ENCODE peak calls at places on chromosomes 7 and 10, in nine cellular contexts. One of them, this sample, is unnamed.

GRCh38 chr10:89669985-89670384 is 24.9 kb upstream of the PANK1 start:
- DNase-seq in stomach: no peak
- DNase-seq in neural progenitor cell: no peak
- DNase-seq in AG10803: no peak
- DNase-seq in fibroblast of mammary gland: no peak
- DNase-seq in BJ: no peak
- DNase-seq in PC-3: no peak
- DNase-seq in epithelial cell of esophagus: no peak
- DNase-seq in astrocyte: no peak
- DNase-seq in this sample: no peak

GRCh38 chr10:89233033-89233432 is 18.5 kb downstream of the LIPA start:
- DNase-seq in PC-3: no peak
- DNase-seq in epithelial cell of esophagus: no peak
- DNase-seq in astrocyte: no peak
- DNase-seq in neural progenitor cell: no peak
- DNase-seq in AG10803: no peak
- DNase-seq in fibroblast of mammary gland: no peak
- DNase-seq in BJ: no peak
- DNase-seq in stomach: no peak
- DNase-seq in this sample: no peak

GRCh38 chr7:73986158-73986631 is 41.8 kb upstream of the ELN start:
- DNase-seq in fibroblast of mammary gland: no peak
- DNase-seq in AG10803: no peak
- DNase-seq in astrocyte: no peak
- DNase-seq in epithelial cell of esophagus: no peak
- DNase-seq in stomach: peak
- DNase-seq in BJ: no peak
- DNase-seq in neural progenitor cell: peak
- DNase-seq in PC-3: no peak
- DNase-seq in this sample: no peak

GRCh38 chr7:42618649-42619315 is 293.1 kb downstream of the C7orf25 start:
- DNase-seq in AG10803: no peak
- DNase-seq in fibroblast of mammary gland: no peak
- DNase-seq in stomach: no peak
- DNase-seq in PC-3: no peak
- DNase-seq in neural progenitor cell: no peak
- DNase-seq in epithelial cell of esophagus: peak
- DNase-seq in BJ: no peak
- DNase-seq in astrocyte: no peak
- DNase-seq in this sample: no peak

GRCh38 chr7:131629203-131629871 is 72.9 kb upstream of the PODXL start:
- DNase-seq in epithelial cell of esophagus: peak
- DNase-seq in AG10803: peak
- DNase-seq in stomach: no peak
- DNase-seq in PC-3: peak
- DNase-seq in BJ: no peak
- DNase-seq in neural progenitor cell: no peak
- DNase-seq in fibroblast of mammary gland: peak
- DNase-seq in astrocyte: peak
- DNase-seq in this sample: peak

GRCh38 chr7:46745700-46746090 is 824.6 kb upstream of the IGFBP3 start:
- DNase-seq in AG10803: peak
- DNase-seq in astrocyte: no peak
- DNase-seq in PC-3: peak
- DNase-seq in fibroblast of mammary gland: peak
- DNase-seq in BJ: no peak
- DNase-seq in stomach: no peak
- DNase-seq in neural progenitor cell: no peak
- DNase-seq in epithelial cell of esophagus: no peak
- DNase-seq in this sample: no peak

GRCh38 chr10:80270887-80271286 is 18.6 kb downstream of the MAT1A start:
- DNase-seq in AG10803: no peak
- DNase-seq in astrocyte: no peak
- DNase-seq in PC-3: no peak
- DNase-seq in epithelial cell of esophagus: no peak
- DNase-seq in fibroblast of mammary gland: no peak
- DNase-seq in stomach: no peak
- DNase-seq in neural progenitor cell: no peak
- DNase-seq in BJ: no peak
- DNase-seq in this sample: no peak

GRCh38 chr10:32948451-32948850 is 9.6 kb downstream of the ITGB1 start:
- DNase-seq in PC-3: no peak
- DNase-seq in BJ: no peak
- DNase-seq in stomach: no peak
- DNase-seq in epithelial cell of esophagus: no peak
- DNase-seq in fibroblast of mammary gland: no peak
- DNase-seq in AG10803: no peak
- DNase-seq in neural progenitor cell: no peak
- DNase-seq in astrocyte: no peak
- DNase-seq in this sample: no peak

GRCh38 chr10:88500656-88501055 is 82.5 kb downstream of the RNLS start:
- DNase-seq in PC-3: no peak
- DNase-seq in stomach: no peak
- DNase-seq in neural progenitor cell: no peak
- DNase-seq in astrocyte: no peak
- DNase-seq in fibroblast of mammary gland: peak
- DNase-seq in AG10803: peak
- DNase-seq in epithelial cell of esophagus: peak
- DNase-seq in BJ: no peak
- DNase-seq in this sample: peak

DNA sequence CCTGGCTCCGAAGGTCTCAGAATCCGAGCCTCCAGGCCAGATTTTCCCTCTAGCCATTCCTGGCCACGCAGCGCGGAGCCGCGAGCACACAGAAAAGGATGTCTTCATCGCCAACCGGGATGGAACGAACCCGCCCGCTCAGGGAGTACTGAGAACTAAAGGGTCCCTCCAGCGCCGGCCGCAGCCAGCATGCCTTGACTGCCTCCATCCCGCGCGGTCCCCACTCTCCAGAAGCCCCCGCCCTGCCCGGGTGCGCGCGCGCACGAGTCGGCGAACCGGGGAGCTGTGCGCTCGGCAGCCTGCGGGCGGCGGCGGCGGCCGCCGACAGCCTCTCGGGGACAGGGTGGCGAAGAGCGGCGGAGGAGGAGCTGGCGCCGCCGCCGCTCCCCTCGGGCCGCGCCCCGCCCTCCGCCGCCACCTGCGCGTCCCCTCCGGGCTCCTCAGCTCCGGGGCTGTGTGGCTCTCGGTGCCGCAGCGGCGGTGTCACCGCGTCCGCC is 640 bp upstream of the GALNT17 start:
- DNase-seq in stomach: no peak
- DNase-seq in neural progenitor cell: peak
- DNase-seq in astrocyte: peak
- DNase-seq in AG10803: no peak
- DNase-seq in epithelial cell of esophagus: no peak
- DNase-seq in BJ: no peak
- DNase-seq in fibroblast of mammary gland: no peak
- DNase-seq in PC-3: no peak
- DNase-seq in this sample: no peak
- H3K4me3 ChIP-seq in stomach: peak
- H3K4me3 ChIP-seq in neural progenitor cell: peak
- H3K4me3 ChIP-seq in astrocyte: peak
- H3K4me3 ChIP-seq in AG10803: no peak
- H3K4me3 ChIP-seq in epithelial cell of esophagus: no peak
- H3K4me3 ChIP-seq in BJ: no peak
- H3K4me3 ChIP-seq in fibroblast of mammary gland: no peak
- H3K4me3 ChIP-seq in PC-3: no peak
- H3K4me3 ChIP-seq in this sample: no peak

GRCh38 chr10:73917566-73918305 is 6.8 kb downstream of the PLAU start:
- DNase-seq in stomach: no peak
- DNase-seq in epithelial cell of esophagus: peak
- DNase-seq in BJ: no peak
- DNase-seq in neural progenitor cell: no peak
- DNase-seq in astrocyte: no peak
- DNase-seq in PC-3: peak
- DNase-seq in AG10803: no peak
- DNase-seq in fibroblast of mammary gland: no peak
- DNase-seq in this sample: no peak

GRCh38 chr10:73916761-73917470 is 6.0 kb downstream of the PLAU start:
- DNase-seq in PC-3: peak
- DNase-seq in fibroblast of mammary gland: no peak
- DNase-seq in stomach: no peak
- DNase-seq in AG10803: no peak
- DNase-seq in BJ: no peak
- DNase-seq in epithelial cell of esophagus: peak
- DNase-seq in astrocyte: no peak
- DNase-seq in neural progenitor cell: no peak
- DNase-seq in this sample: no peak

GRCh38 chr10:73922007-73922863 is 11.3 kb downstream of the PLAU start:
- DNase-seq in epithelial cell of esophagus: no peak
- DNase-seq in fibroblast of mammary gland: no peak
- DNase-seq in BJ: no peak
- DNase-seq in astrocyte: no peak
- DNase-seq in AG10803: no peak
- DNase-seq in stomach: no peak
- DNase-seq in neural progenitor cell: no peak
- DNase-seq in PC-3: no peak
- DNase-seq in this sample: no peak

GRCh38 chr10:73922864-73923133 is 11.9 kb downstream of the PLAU start:
- DNase-seq in stomach: no peak
- DNase-seq in neural progenitor cell: no peak
- DNase-seq in astrocyte: no peak
- DNase-seq in PC-3: no peak
- DNase-seq in epithelial cell of esophagus: no peak
- DNase-seq in BJ: no peak
- DNase-seq in fibroblast of mammary gland: no peak
- DNase-seq in AG10803: no peak
- DNase-seq in this sample: no peak

DNA sequence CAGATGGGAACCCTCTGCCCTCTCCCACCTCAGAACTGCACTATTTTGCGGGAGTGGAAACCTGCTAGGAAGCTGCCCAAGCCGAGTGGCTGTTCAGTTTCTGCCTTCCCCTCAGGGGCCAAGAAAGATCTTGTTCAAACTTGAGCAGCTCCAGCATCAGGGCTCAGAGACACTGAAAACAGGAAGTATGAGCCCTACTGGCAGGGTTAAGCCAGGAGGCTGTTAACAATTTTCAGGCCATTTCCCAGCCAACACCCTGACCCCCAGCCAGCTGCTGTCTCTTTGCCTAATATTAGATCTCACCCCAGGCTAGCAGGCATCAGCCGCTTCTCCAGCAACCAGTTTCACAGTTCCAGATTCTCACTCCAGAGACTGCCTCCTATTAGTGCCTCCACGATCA is 9.2 kb downstream of the PLAU start:
- DNase-seq in AG10803: peak
- DNase-seq in fibroblast of mammary gland: peak
- DNase-seq in PC-3: peak
- DNase-seq in neural progenitor cell: no peak
- DNase-seq in epithelial cell of esophagus: peak
- DNase-seq in astrocyte: no peak
- DNase-seq in stomach: no peak
- DNase-seq in BJ: no peak
- DNase-seq in this sample: no peak
- TF ChIP-seq CTCF in AG10803: peak
- TF ChIP-seq CTCF in fibroblast of mammary gland: no peak
- TF ChIP-seq CTCF in PC-3: no peak
- TF ChIP-seq CTCF in neural progenitor cell: no peak
- TF ChIP-seq CTCF in epithelial cell of esophagus: peak
- TF ChIP-seq CTCF in astrocyte: no peak
- TF ChIP-seq CTCF in stomach: no peak
- TF ChIP-seq CTCF in BJ: peak
- TF ChIP-seq CTCF in this sample: no peak

DNA sequence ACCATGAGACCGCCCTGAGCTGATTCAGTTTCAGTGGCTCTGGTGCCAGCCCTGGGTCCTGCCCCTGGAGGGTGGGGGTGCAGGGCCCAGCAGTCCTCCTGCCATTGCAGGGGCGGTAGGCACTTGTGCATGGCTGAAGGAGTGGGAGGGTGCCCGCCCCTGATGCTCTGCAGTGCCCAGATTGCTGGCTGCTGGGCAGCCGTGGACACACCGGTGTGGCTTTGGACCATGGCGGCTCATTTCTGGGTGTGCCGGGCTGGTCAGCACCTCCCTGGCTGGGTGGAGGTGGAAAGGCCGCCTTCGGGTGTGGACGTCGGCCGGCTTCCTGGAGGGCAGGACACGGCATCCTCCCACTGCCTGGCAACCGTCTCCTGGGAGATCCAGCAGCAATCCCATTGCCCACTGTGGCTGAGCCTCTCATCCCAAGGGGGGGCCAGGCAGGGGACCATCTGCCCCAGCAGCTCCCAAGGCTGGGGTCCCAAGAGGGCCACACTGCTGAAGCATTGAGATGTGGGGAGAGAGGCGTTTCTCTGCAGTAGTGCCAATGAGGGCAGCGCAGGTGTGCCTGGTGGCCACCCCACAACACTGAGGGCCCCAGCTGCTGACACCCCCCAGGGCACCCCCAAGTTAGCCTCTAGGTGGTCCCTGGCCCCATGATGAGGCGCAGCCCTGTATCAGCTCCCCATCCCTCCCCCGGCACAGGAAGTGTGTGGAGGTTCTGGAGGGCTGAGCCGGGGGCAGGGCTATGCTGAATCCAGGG is 12.9 kb downstream of the TTYH3 start:
- DNase-seq in neural progenitor cell: no peak
- DNase-seq in AG10803: no peak
- DNase-seq in epithelial cell of esophagus: no peak
- DNase-seq in astrocyte: no peak
- DNase-seq in fibroblast of mammary gland: no peak
- DNase-seq in BJ: no peak
- DNase-seq in PC-3: no peak
- DNase-seq in stomach: peak
- DNase-seq in this sample: no peak
- H3K4me3 ChIP-seq in neural progenitor cell: no peak
- H3K4me3 ChIP-seq in AG10803: no peak
- H3K4me3 ChIP-seq in epithelial cell of esophagus: no peak
- H3K4me3 ChIP-seq in astrocyte: no peak
- H3K4me3 ChIP-seq in fibroblast of mammary gland: no peak
- H3K4me3 ChIP-seq in BJ: no peak
- H3K4me3 ChIP-seq in PC-3: no peak
- H3K4me3 ChIP-seq in stomach: no peak
- H3K4me3 ChIP-seq in this sample: no peak

GRCh38 chr7:112411186-112411795 is 39.0 kb upstream of the IFRD1 start:
- DNase-seq in BJ: no peak
- DNase-seq in neural progenitor cell: no peak
- DNase-seq in AG10803: peak
- DNase-seq in stomach: no peak
- DNase-seq in PC-3: peak
- DNase-seq in epithelial cell of esophagus: peak
- DNase-seq in fibroblast of mammary gland: peak
- DNase-seq in astrocyte: peak
- DNase-seq in this sample: peak
- TF ChIP-seq CTCF in BJ: peak
- TF ChIP-seq CTCF in neural progenitor cell: peak
- TF ChIP-seq CTCF in AG10803: peak
- TF ChIP-seq CTCF in stomach: peak
- TF ChIP-seq CTCF in PC-3: peak
- TF ChIP-seq CTCF in epithelial cell of esophagus: peak
- TF ChIP-seq CTCF in fibroblast of mammary gland: peak
- TF ChIP-seq CTCF in astrocyte: peak
- TF ChIP-seq CTCF in this sample: peak

GRCh38 chr10:114525368-114525949 is 121.2 kb upstream of the AFAP1L2 start:
- DNase-seq in fibroblast of mammary gland: peak
- DNase-seq in neural progenitor cell: peak
- DNase-seq in epithelial cell of esophagus: peak
- DNase-seq in AG10803: no peak
- DNase-seq in stomach: no peak
- DNase-seq in BJ: no peak
- DNase-seq in astrocyte: peak
- DNase-seq in PC-3: no peak
- DNase-seq in this sample: peak
- H3K4me3 ChIP-seq in fibroblast of mammary gland: no peak
- H3K4me3 ChIP-seq in neural progenitor cell: peak
- H3K4me3 ChIP-seq in epithelial cell of esophagus: peak
- H3K4me3 ChIP-seq in AG10803: no peak
- H3K4me3 ChIP-seq in stomach: peak
- H3K4me3 ChIP-seq in BJ: no peak
- H3K4me3 ChIP-seq in astrocyte: no peak
- H3K4me3 ChIP-seq in PC-3: peak
- H3K4me3 ChIP-seq in this sample: peak